ENCODE peak calls at places on chromosomes 7 and 10, in nine cellular contexts. I, R, F, G, S, K, B, Y and P are unnamed samples.

GRCh38 chr10:125812128-125812527 is 10.9 kb downstream of the UROS start:
- DNase-seq in I (peak; percentile 29), R (peak; percentile 54), F (no peak), G (no peak), S (no peak), K (no peak), B (no peak), Y (no peak), P (no peak)

GRCh38 chr7:44222074-44222473 is 21.3 kb downstream of the YKT6 start:
- DNase-seq in I (no peak), R (no peak), F (no peak), G (no peak), S (no peak), K (no peak), B (peak; percentile 41), Y (no peak), P (no peak)

GRCh38 chr7:158029431-158029938 is 558.1 kb downstream of the PTPRN2 start:
- DNase-seq in I (no peak), R (no peak), F (no peak), G (no peak), S (no peak), K (no peak), B (peak; percentile 17), Y (no peak), P (no peak)

GRCh38 chr7:158351051-158351450 is 236.6 kb downstream of the PTPRN2 start:
- DNase-seq in I (no peak), R (no peak), F (no peak), G (no peak), S (no peak), K (no peak), B (peak; percentile 43), Y (no peak), P (no peak)

GRCh38 chr10:14545827-14546226 is 215.1 kb upstream of the FRMD4A start:
- DNase-seq in I (no peak), R (peak; percentile 52), F (no peak), G (no peak), S (no peak), K (peak; percentile 45), B (no peak), Y (peak; percentile 62), P (no peak)

GRCh38 chr7:97819161-97819560 is 53.0 kb downstream of the ASNS start:
- DNase-seq in I (no peak), R (no peak), F (no peak), G (no peak), S (no peak), K (no peak), B (no peak), Y (peak; percentile 25), P (no peak)

GRCh38 chr10:56895306-56895705 is 534.2 kb upstream of the ZWINT start:
- DNase-seq in I (no peak), R (no peak), F (no peak), G (no peak), S (no peak), K (no peak), B (no peak), Y (peak; percentile 6), P (no peak)

GRCh38 chr7:27606270-27607209 is 56.1 kb downstream of the HIBADH start:
- DNase-seq in I (no peak), R (peak; percentile 21), F (no peak), G (no peak), S (no peak), K (peak; percentile 36), B (no peak), Y (peak; percentile 91), P (no peak)

GRCh38 chr10:47046321-47047126 is 135.3 kb downstream of the PTPN20 start:
- DNase-seq in I (no peak), R (no peak), F (no peak), G (no peak), S (no peak), K (no peak), B (peak; percentile 63), Y (no peak), P (no peak)

GRCh38 chr10:49620841-49621378 is 7.1 kb downstream of the CHAT start:
- DNase-seq in I (no peak), R (no peak), F (no peak), G (no peak), S (no peak), K (no peak), B (peak; percentile 19), Y (no peak), P (no peak)

GRCh38 chr7:39816462-39817065 is 133.5 kb upstream of the CDK13 start:
- DNase-seq in I (no peak), R (no peak), F (no peak), G (no peak), S (no peak), K (no peak), B (no peak), Y (no peak), P (no peak)

GRCh38 chr10:119457966-119458766 is 84.4 kb downstream of the RGS10 start:
- DNase-seq in I (no peak), R (no peak), F (no peak), G (no peak), S (no peak), K (no peak), B (no peak), Y (no peak), P (no peak)

GRCh38 chr10:70137927-70138883 is 5.6 kb upstream of the AIFM2 start:
- DNase-seq in I (no peak), R (no peak), F (no peak), G (no peak), S (no peak), K (no peak), B (peak; percentile 49), Y (no peak), P (no peak)

GRCh38 chr10:124703778-124704427 is 40.3 kb downstream of the FAM53B start:
- DNase-seq in I (peak; percentile 32), R (peak; percentile 63), F (no peak), G (no peak), S (no peak), K (no peak), B (peak; percentile 90), Y (no peak), P (no peak)

GRCh38 chr10:133139561-133140065 is 20.4 kb upstream of the KNDC1 start:
- DNase-seq in I (no peak), R (no peak), F (no peak), G (no peak), S (no peak), K (no peak), B (peak; percentile 58), Y (no peak), P (no peak)

GRCh38 chr7:105218939-105219770 is 169.6 kb downstream of the SRPK2 start:
- DNase-seq in I (no peak), R (no peak), F (no peak), G (no peak), S (no peak), K (peak; percentile 61), B (no peak), Y (peak; percentile 47), P (no peak)

GRCh38 chr10:124524991-124525653 is 63.5 kb downstream of the LHPP start:
- DNase-seq in I (no peak), R (peak; percentile 60), F (no peak), G (no peak), S (no peak), K (peak; percentile 64), B (peak; percentile 96), Y (no peak), P (no peak)

GRCh38 chr10:7231420-7232414 is 179.1 kb downstream of the SFMBT2 start:
- DNase-seq in I (no peak), R (no peak), F (no peak), G (no peak), S (no peak), K (no peak), B (no peak), Y (peak; percentile 17), P (no peak)

GRCh38 chr7:94888542-94888941 is 18.9 kb upstream of the PPP1R9A start:
- DNase-seq in I (no peak), R (peak; percentile 26), F (no peak), G (no peak), S (no peak), K (peak; percentile 8), B (no peak), Y (peak; percentile 91), P (peak; percentile 8)